ENCODE peak calls at places on chromosomes 5 and 9, in four cellular contexts. L is pons, U is AG04450, Q is NCI-H2081 treated with DMSO at 0.1 percent for 48 hours. P is an unnamed sample.

GRCh38 chr9:25681270-25681669 is 3.0 kb upstream of the TUSC1 start:
- DNase-seq in L (no peak), Q (no peak), U (no peak), P (no peak)

GRCh38 chr9:130372057-130372456 is 72.7 kb upstream of the ASS1 start:
- DNase-seq in Q (no peak), L (no peak), U (no peak), P (no peak)

GRCh38 chr5:2007906-2008437 is 125.2 kb upstream of the IRX4 start:
- DNase-seq in Q (no peak), L (no peak), U (no peak), P (no peak)

GRCh38 chr5:76690704-76691469 is 25.0 kb upstream of the F2R start:
- DNase-seq in Q (no peak), U (no peak), L (no peak), P (no peak)

GRCh38 chr5:157541452-157542118 is 34.0 kb downstream of the ADAM19 start:
- DNase-seq in U (no peak), L (no peak), Q (no peak), P (no peak)

GRCh38 chr9:120941046-120941770 is 14.6 kb upstream of the TRAF1 start:
- DNase-seq in U (no peak), Q (no peak), L (no peak), P (no peak)

GRCh38 chr5:127936439-127936972 is 147.1 kb upstream of the SLC12A2 start:
- DNase-seq in Q (no peak), L (no peak), U (no peak), P (no peak)

GRCh38 chr9:13282998-13283397 is 3.5 kb upstream of the MPDZ start:
- DNase-seq in Q (no peak), L (no peak), U (no peak), P (no peak)

GRCh38 chr9:91178281-91179236 is 183.2 kb downstream of the AUH start:
- DNase-seq in U (no peak), L (no peak), Q (no peak), P (no peak)

GRCh38 chr9:121282309-121283071 is 14.5 kb downstream of the GSN start:
- DNase-seq in U (no peak), Q (no peak), L (peak), P (no peak)

GRCh38 chr5:27315541-27316282 is 277.3 kb upstream of the CDH9 start:
- DNase-seq in Q (no peak), L (no peak), U (peak), P (no peak)

GRCh38 chr9:125521462-125522327 is 185.3 kb downstream of the MAPKAP1 start:
- DNase-seq in L (no peak), Q (no peak), U (peak), P (no peak)

GRCh38 chr5:105840800-105841199 is 1829.9 kb downstream of the EFNA5 start:
- DNase-seq in Q (no peak), U (no peak), L (no peak), P (no peak)